ENCODE peak calls at places on chromosomes 2 and 18, in six cellular contexts. F is NCI-H2029, E is head of caudate nucleus, O is GM12864, Y is neural progenitor cell, D is dermis blood vessel endothelial cell. Q is an unnamed sample.

GRCh38 chr2:156589381-156590079 is 153.4 kb downstream of the GPD2 start:
- DNase-seq in F (no peak), E (no peak), O (peak; percentile 13), Y (peak; percentile 57), D (peak; percentile 75), Q (peak; percentile 60)

GRCh38 chr2:141438536-141438935 is 692.3 kb downstream of the LRP1B start:
- DNase-seq in F (no peak), E (no peak), O (no peak), Y (no peak), D (no peak), Q (no peak)

GRCh38 chr2:42100696-42101585 is 53.1 kb downstream of the PKDCC start:
- DNase-seq in F (no peak), E (no peak), O (no peak), Y (peak; percentile 77), D (peak; percentile 74), Q (peak; percentile 66)

GRCh38 chr2:235495373-235496238 is 1.8 kb downstream of the AGAP1 start:
- DNase-seq in F (no peak), E (no peak), O (no peak), Y (peak; percentile 51), D (peak; percentile 22), Q (no peak)

GRCh38 chr2:160221391-160222276 is 21.6 kb upstream of the ITGB6 start:
- DNase-seq in F (peak; percentile 68), E (no peak), O (no peak), Y (no peak), D (peak; percentile 35), Q (peak; percentile 48)

GRCh38 chr2:85601771-85602475 is 575 bp downstream of the TMEM150A start:
- DNase-seq in F (no peak), E (no peak), O (no peak), Y (peak; percentile 71), D (peak; percentile 58), Q (no peak)

GRCh38 chr18:42053188-42053781 is 98.3 kb downstream of the PIK3C3 start:
- DNase-seq in F (peak; percentile 11), E (peak; percentile 24), O (no peak), Y (peak; percentile 68), D (peak; percentile 79), Q (peak; percentile 76)

GRCh38 chr2:64482765-64483504 is 29.0 kb downstream of the LGALSL start:
- DNase-seq in F (peak; percentile 3), E (no peak), O (no peak), Y (peak; percentile 36), D (peak; percentile 61), Q (peak; percentile 67)

GRCh38 chr2:128261245-128262128 is 57.2 kb downstream of the HS6ST1 start:
- DNase-seq in F (no peak), E (no peak), O (no peak), Y (peak; percentile 27), D (no peak), Q (no peak)

GRCh38 chr2:45684756-45685155 is 33.3 kb downstream of the PRKCE start:
- DNase-seq in F (peak; percentile 10), E (no peak), O (no peak), Y (no peak), D (no peak), Q (no peak)

GRCh38 chr2:142742301-142743214 is 134.9 kb upstream of the KYNU start:
- DNase-seq in F (no peak), E (no peak), O (no peak), Y (no peak), D (no peak), Q (no peak)

GRCh38 chr18:46325836-46326235 is 221.7 kb downstream of the HAUS1 start:
- DNase-seq in F (no peak), E (no peak), O (no peak), Y (no peak), D (no peak), Q (no peak)

Q was measured in dermis microvascular lymphatic vessel endothelial cell.